ENCODE peak calls at places on chromosome 18, in seven cellular contexts. Q is stimulated activated CD4-positive, alpha-beta T cell treated with anti-CD3 and anti-CD28 coated beads, Interleukin-15, amount 100 ng/mL, for 24 hours; W is gastrocnemius medialis; R is ACHN; O is GM04503; X is GM12864; C is epithelial cell of esophagus. Z is an unnamed sample.

GRCh38 chr18:55354795-55355194 is 233.2 kb downstream of the TCF4 start:
- DNase-seq in X (no peak), C (no peak), O (no peak), R (no peak), Q (no peak), W (no peak), Z (no peak)

GRCh38 chr18:55546873-55547704 is 40.9 kb downstream of the TCF4 start:
- DNase-seq in R (no peak), Q (no peak), W (no peak), X (no peak), C (peak), O (no peak), Z (no peak)

GRCh38 chr18:68942230-68942629 is 144.3 kb downstream of the CCDC102B start:
- DNase-seq in C (no peak), O (no peak), Q (no peak), X (no peak), R (no peak), W (no peak), Z (no peak)

GRCh38 chr18:8358066-8358795 is 251.0 kb upstream of the RAB12 start:
- DNase-seq in R (no peak), X (no peak), W (no peak), Q (no peak), C (no peak), O (no peak), Z (no peak)

GRCh38 chr18:23036611-23037259 is 98.5 kb upstream of the CABLES1 start:
- DNase-seq in X (no peak), R (no peak), O (no peak), W (no peak), Q (no peak), C (no peak), Z (no peak)

GRCh38 chr18:22543764-22544163 is 126.0 kb upstream of the CTAGE1 start:
- DNase-seq in Q (no peak), R (no peak), W (no peak), C (peak), X (no peak), O (no peak), Z (no peak)

GRCh38 chr18:41745166-41746049 is 209.6 kb upstream of the PIK3C3 start:
- DNase-seq in Q (peak), O (no peak), R (peak), C (peak), W (no peak), X (no peak), Z (no peak)

GRCh38 chr18:24271381-24272331 is 126.0 kb downstream of the OSBPL1A start:
- DNase-seq in X (no peak), C (peak), W (peak), R (peak), Q (peak), O (peak), Z (peak)

GRCh38 chr18:46474487-46475366 is 182.3 kb downstream of the LOXHD1 start:
- DNase-seq in O (no peak), C (no peak), Q (no peak), R (no peak), X (no peak), W (no peak), Z (no peak)

GRCh38 chr18:323253-323622 is 55.4 kb upstream of the THOC1 start:
- DNase-seq in W (no peak), R (peak), C (no peak), X (no peak), Q (no peak), O (peak), Z (no peak)

GRCh38 chr18:26700728-26701127 is 152.4 kb upstream of the KCTD1 start:
- DNase-seq in W (no peak), O (no peak), X (no peak), Q (no peak), C (no peak), R (no peak), Z (no peak)

GRCh38 chr18:10329116-10329515 is 125.3 kb upstream of the APCDD1 start:
- DNase-seq in C (peak), R (no peak), O (no peak), W (no peak), X (no peak), Q (no peak), Z (no peak)

GRCh38 chr18:35497006-35497333 is 790 bp downstream of the INO80C start:
- DNase-seq in O (no peak), Q (peak), C (peak), R (no peak), X (no peak), W (no peak), Z (no peak)

GRCh38 chr18:35045121-35045520 is 3.9 kb downstream of the MAPRE2 start:
- DNase-seq in X (no peak), O (no peak), C (no peak), R (no peak), Q (no peak), W (no peak), Z (no peak)

GRCh38 chr18:2905802-2906521 is 59.2 kb downstream of the EMILIN2 start:
- DNase-seq in W (peak), Q (peak), C (no peak), X (no peak), O (no peak), R (peak), Z (peak)

GRCh38 chr18:46570134-46570533 is 86.9 kb downstream of the LOXHD1 start:
- DNase-seq in W (no peak), R (no peak), O (no peak), X (no peak), Q (no peak), C (no peak), Z (no peak)

GRCh38 chr18:78948707-78949106 is 30.9 kb upstream of the SALL3 start:
- DNase-seq in O (no peak), W (no peak), Q (no peak), R (no peak), X (no peak), C (no peak), Z (no peak)

GRCh38 chr18:34710430-34711386 is 610 bp downstream of the DTNA start:
- DNase-seq in Q (no peak), O (peak), R (no peak), C (no peak), X (no peak), W (peak), Z (no peak)

GRCh38 chr18:74778191-74778847 is 180.6 kb downstream of the ZNF407 start:
- DNase-seq in C (peak), R (no peak), X (no peak), W (no peak), O (no peak), Q (no peak), Z (no peak)

GRCh38 chr18:52536039-52536438 is 196.0 kb downstream of the DCC start:
- DNase-seq in O (no peak), R (no peak), X (no peak), W (no peak), Q (no peak), C (no peak), Z (no peak)

GRCh38 chr18:56522826-56523225 is 115.6 kb downstream of the TXNL1 start:
- DNase-seq in C (no peak), X (no peak), Q (no peak), O (peak), R (no peak), W (no peak), Z (no peak)

GRCh38 chr18:79962311-79962710 is 2.1 kb upstream of the HSBP1L1 start:
- DNase-seq in O (no peak), X (no peak), R (no peak), C (peak), W (no peak), Q (no peak), Z (no peak)

GRCh38 chr18:13268746-13269285 is 50.3 kb downstream of the LDLRAD4 start:
- DNase-seq in O (no peak), R (no peak), X (no peak), W (no peak), Q (no peak), C (no peak), Z (no peak)

Z was measured in GM06990.